ENCODE peak calls at places on chromosome 12, in four cellular contexts. Y is fibroblast of lung, H is right cardiac atrium, R is stomach. U is an unnamed sample. For H3K4me1, the result is how much of the 10 kb centered on the place peaks cover.

GRCh38 chr12:41064411-41064810 is 123.7 kb upstream of the PDZRN4 start:
- DNase-seq in H (no peak), Y (no peak), R (no peak), U (no peak)

GRCh38 chr12:52293926-52294325 is 2.6 kb upstream of the KRT81 start:
- DNase-seq in R (no peak), H (no peak), Y (no peak), U (no peak)

GRCh38 chr12:96402061-96402460 is 1.8 kb upstream of the CDK17 start:
- DNase-seq in Y (peak), R (no peak), H (no peak), U (no peak)

GRCh38 chr12:53623526-53623925 is 2.7 kb downstream of the ATF7 start:
- DNase-seq in Y (peak), R (no peak), H (no peak), U (peak)

GRCh38 chr12:28870839-28871440 is 278.1 kb upstream of the FAR2 start:
- DNase-seq in H (no peak), Y (peak), R (no peak), U (peak)

GRCh38 chr12:3600039-3600720 is 109.2 kb downstream of the PRMT8 start:
- DNase-seq in H (no peak), R (no peak), Y (no peak), U (no peak)

GRCh38 chr12:68048648-68049297 is 59.5 kb downstream of the IFNG-AS1 start:
- DNase-seq in R (no peak), H (no peak), Y (no peak), U (no peak)

GRCh38 chr12:131941116-131941986 is 8.4 kb upstream of the EP400 start:
- DNase-seq in Y (no peak), R (peak), H (no peak), U (no peak)

GRCh38 chr12:55072093-55072492 is 52.3 kb downstream of the NEUROD4 start:
- DNase-seq in Y (peak), R (peak), H (peak), U (no peak)

GRCh38 chr12:23063206-23063605 is 438.2 kb downstream of the ETNK1 start:
- DNase-seq in H (no peak), R (no peak), Y (no peak), U (no peak)

GRCh38 chr12:30417697-30418231 is 277.9 kb downstream of the IPO8 start:
- DNase-seq in H (no peak), R (no peak), Y (peak), U (peak)

GRCh38 chr12:30989754-30990153 is 63.2 kb downstream of the TSPAN11 start:
- DNase-seq in R (no peak), Y (peak), H (peak), U (no peak)

GRCh38 chr12:131357920-131358319 is 353.0 kb upstream of the SFSWAP start:
- DNase-seq in Y (no peak), H (no peak), R (no peak), U (no peak)

GRCh38 chr12:89494411-89495231 is 30.0 kb downstream of the GALNT4 start:
- DNase-seq in Y (peak), R (no peak), H (no peak), U (peak)

GRCh38 chr12:106084759-106085158 is 54.0 kb downstream of the NUAK1 start:
- DNase-seq in Y (no peak), R (no peak), H (no peak), U (no peak)

GRCh38 chr12:27382126-27382795 is 49.6 kb downstream of the BMAL2 start:
- DNase-seq in H (no peak), Y (peak), R (no peak), U (no peak)

GRCh38 chr12:88336071-88336768 is 194.1 kb downstream of the TMTC3 start:
- DNase-seq in Y (no peak), R (no peak), H (no peak), U (no peak)

GRCh38 chr12:69154585-69155363 is 84.6 kb upstream of the CPSF6 start:
- DNase-seq in Y (peak), R (peak), H (peak), U (peak)

GRCh38 chr12:52087961-52088820 is 8.7 kb downstream of the SMIM41 start:
- DNase-seq in Y (no peak), H (no peak), R (no peak), U (no peak)

DNA sequence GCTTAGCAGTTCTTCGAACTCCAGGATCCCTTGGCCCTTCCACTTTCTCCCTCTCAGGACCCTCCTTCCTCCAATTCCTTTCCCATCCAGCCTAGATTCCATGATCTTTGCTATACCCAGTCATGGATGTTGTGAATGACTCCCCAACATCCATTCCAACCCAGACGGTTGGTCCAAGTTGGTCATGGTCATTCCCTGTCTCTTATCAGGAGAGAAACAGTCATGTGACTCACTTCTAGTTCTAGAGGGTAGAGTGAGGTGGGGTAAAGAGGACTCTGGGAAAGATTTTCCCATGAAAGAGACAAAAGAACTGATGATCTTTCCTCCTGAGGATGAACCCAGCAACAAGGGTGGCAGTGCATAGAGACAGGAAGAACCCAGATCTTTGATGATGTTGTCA is 9.2 kb upstream of the P2RX7 start:
- DNase-seq in H (no peak), Y (no peak), R (no peak), U (no peak)
- H3K4me1 ChIP-seq in H (under half), Y (under half), R (under half), U (under half)

GRCh38 chr12:6605425-6606330 is 1.5 kb downstream of the CHD4 start:
- DNase-seq in Y (peak), H (no peak), R (no peak), U (peak)

GRCh38 chr12:6606331-6607131 is 648 bp downstream of the CHD4 start:
- DNase-seq in Y (peak), R (peak), H (peak), U (no peak)

GRCh38 chr12:6607751-6608591 is 792 bp upstream of the CHD4 start:
- DNase-seq in Y (peak), R (peak), H (peak), U (peak)

GRCh38 chr12:6612247-6612646 is 5.1 kb upstream of the CHD4 start:
- DNase-seq in R (no peak), Y (no peak), H (no peak), U (no peak)

DNA sequence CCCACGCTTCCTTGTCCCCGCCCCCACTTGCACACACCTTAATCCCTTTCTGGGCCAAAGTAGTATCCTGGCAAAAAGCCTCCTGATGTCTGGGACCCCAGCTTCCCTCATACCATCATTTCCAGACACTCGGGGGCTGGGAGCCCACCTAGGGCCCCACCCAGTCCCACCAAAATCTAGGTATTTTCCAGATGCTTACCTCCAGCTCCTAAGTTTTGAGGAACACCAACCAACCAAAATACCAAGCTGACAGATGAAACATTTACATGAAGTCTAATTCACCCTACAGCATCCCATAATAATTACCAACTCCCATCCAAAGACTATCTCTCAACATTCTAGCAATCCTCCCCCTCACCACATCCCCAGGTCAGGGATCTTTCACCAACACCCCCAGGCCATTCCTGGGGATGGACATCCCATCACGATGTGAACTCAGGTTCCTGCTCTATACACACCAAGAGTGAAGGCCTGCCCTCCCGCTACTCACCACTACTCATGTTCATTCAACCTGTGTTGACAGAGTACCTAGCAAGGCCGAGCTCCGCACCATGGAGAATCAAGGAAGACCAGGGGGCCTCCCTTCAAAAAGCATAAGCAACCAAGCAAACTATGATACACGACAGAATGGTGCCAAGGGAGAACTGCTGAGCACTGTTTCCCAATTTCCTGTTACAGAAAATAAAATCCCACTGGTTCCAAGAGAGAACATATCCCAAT is 1.6 kb upstream of the CHD4 start:
- DNase-seq in Y (no peak), H (no peak), R (no peak), U (no peak)
- H3K4me1 ChIP-seq in Y (under half), H (under half), R (half or more), U (under half)

GRCh38 chr12:113228394-113229028 is 7.2 kb downstream of the TPCN1 start:
- DNase-seq in H (no peak), R (no peak), Y (no peak), U (no peak)

GRCh38 chr12:113227686-113228391 is 6.6 kb downstream of the TPCN1 start:
- DNase-seq in H (no peak), R (no peak), Y (no peak), U (no peak)

GRCh38 chr12:113224955-113225354 is 3.7 kb downstream of the TPCN1 start:
- DNase-seq in R (no peak), Y (no peak), H (no peak), U (no peak)

GRCh38 chr12:113227169-113227568 is 5.9 kb downstream of the TPCN1 start:
- DNase-seq in R (no peak), Y (no peak), H (no peak), U (no peak)

GRCh38 chr12:113226696-113227095 is 5.4 kb downstream of the TPCN1 start:
- DNase-seq in Y (no peak), H (no peak), R (no peak), U (no peak)
- H3K4me1 ChIP-seq in Y (under half), H (under half), R (under half), U (under half)

DNA sequence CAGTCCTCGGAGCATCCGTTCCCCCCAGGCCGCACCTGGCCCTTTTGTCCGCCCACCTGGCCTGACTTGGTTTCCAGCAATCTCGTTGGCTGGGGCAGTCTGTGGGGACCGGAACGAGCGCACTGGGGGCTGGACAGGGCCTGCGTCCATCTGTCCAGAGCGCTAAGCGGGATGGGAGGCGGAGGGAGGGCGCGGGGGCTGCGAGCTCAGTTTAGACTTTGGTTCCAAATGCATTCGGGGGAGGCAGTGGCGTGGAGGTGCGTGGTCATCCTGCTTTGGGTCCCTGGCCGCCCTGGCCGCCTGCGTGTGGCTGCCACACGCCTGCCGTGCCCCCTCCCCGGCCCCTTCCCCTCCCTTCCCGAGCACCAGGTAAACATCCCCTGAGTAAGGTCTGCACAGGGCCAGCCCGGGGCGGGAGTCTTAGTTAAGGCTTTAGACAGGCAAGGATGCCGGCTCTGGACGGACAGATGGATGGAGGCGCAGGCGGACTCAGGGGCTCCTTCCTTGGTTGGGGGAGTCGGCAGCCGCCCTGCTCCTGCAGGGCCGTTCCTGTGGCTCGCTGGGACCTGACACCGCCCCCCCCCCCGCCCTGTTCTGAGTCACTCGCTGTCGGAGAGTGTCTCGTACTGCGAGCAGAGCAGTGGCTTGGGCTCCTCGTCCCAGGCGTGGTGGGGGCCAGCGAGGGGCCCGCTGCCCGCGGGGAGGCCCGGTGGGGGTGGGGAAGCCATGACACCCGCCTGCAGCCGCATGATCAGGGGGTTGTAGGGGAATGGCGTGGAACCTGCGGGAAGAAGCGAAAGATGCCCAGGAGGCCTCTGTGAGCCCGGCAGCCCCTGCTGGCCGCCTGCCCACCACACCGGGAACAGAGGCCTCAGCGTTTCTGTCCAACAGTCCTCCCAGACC is 30.2 kb downstream of the RFLNA start:
- DNase-seq in R (no peak), H (no peak), Y (no peak), U (no peak)
- H3K4me1 ChIP-seq in R (under half), H (under half), Y (under half), U (under half)

GRCh38 chr12:117049295-117049694 is 49.9 kb downstream of the TESC start:
- DNase-seq in Y (no peak), H (no peak), R (no peak), U (no peak)

GRCh38 chr12:117046861-117047530 is 52.2 kb downstream of the TESC start:
- DNase-seq in R (no peak), H (no peak), Y (no peak), U (no peak)

GRCh38 chr12:117047810-117048584 is 51.2 kb downstream of the TESC start:
- DNase-seq in R (no peak), Y (peak), H (peak), U (peak)

GRCh38 chr12:117050060-117050459 is 49.2 kb downstream of the TESC start:
- DNase-seq in R (no peak), Y (no peak), H (no peak), U (no peak)

GRCh38 chr12:117048585-117048904 is 50.7 kb downstream of the TESC start:
- DNase-seq in R (no peak), H (no peak), Y (no peak), U (no peak)
- H3K4me1 ChIP-seq in R (under half), H (under half), Y (under half), U (under half)

U was measured in astrocyte.